ENCODE peak calls at places on chromosomes 2 and 18, in ten cellular contexts. S is cardiac muscle cell, U is uterus, N is GM13976, C is HCT116, P is dorsolateral prefrontal cortex, X is mesothelial cell of epicardium, B is progenitor cell of endocrine pancreas, L is adrenal gland, D is astrocyte of the spinal cord. O is an unnamed sample.

GRCh38 chr2:95698166-95698565 is 106.4 kb downstream of the TRIM43 start:
- DNase-seq in B (no peak), S (no peak), L (no peak), X (no peak), D (peak), N (no peak), C (no peak), P (no peak), U (no peak), O (no peak)

GRCh38 chr2:140851258-140851657 is 1279.6 kb downstream of the LRP1B start:
- DNase-seq in D (no peak), P (no peak), N (no peak), S (no peak), L (no peak), X (no peak), U (no peak), B (no peak), C (no peak), O (no peak)

GRCh38 chr2:105256431-105257047 is 15.0 kb downstream of the GPR45 start:
- DNase-seq in L (peak), D (no peak), P (no peak), U (no peak), B (no peak), X (no peak), S (no peak), C (no peak), N (no peak), O (no peak)

GRCh38 chr2:114442545-114442944 is at the start of gene DPP10:
- DNase-seq in P (no peak), X (peak), C (no peak), D (peak), L (peak), S (peak), N (no peak), U (no peak), B (peak), O (no peak)

GRCh38 chr18:362914-363295 is 95.1 kb upstream of the THOC1 start:
- DNase-seq in X (no peak), L (no peak), U (no peak), S (no peak), B (no peak), D (no peak), N (no peak), P (no peak), C (no peak), O (no peak)

GRCh38 chr2:174590346-174590745 is 7.3 kb downstream of the WIPF1 start:
- DNase-seq in B (no peak), D (no peak), S (no peak), X (no peak), C (no peak), P (no peak), L (no peak), N (no peak), U (no peak), O (no peak)

GRCh38 chr18:31738460-31739407 is 21.9 kb downstream of the SLC25A52 start:
- DNase-seq in B (no peak), C (peak), L (peak), U (no peak), D (no peak), S (no peak), X (no peak), P (no peak), N (no peak), O (no peak)

GRCh38 chr2:200625958-200626363 is 40.1 kb downstream of the AOX1 start:
- DNase-seq in D (no peak), P (no peak), X (no peak), U (no peak), C (no peak), B (no peak), S (no peak), N (no peak), L (no peak), O (no peak)

GRCh38 chr2:7027961-7028655 is 110.9 kb downstream of the RNF144A start:
- DNase-seq in S (no peak), U (no peak), B (no peak), C (no peak), D (no peak), P (no peak), L (no peak), X (no peak), N (no peak), O (no peak)

GRCh38 chr2:9473308-9473984 is 905 bp upstream of the IAH1 start:
- DNase-seq in X (no peak), S (peak), N (no peak), D (no peak), U (no peak), B (peak), C (no peak), L (no peak), P (no peak), O (no peak)

GRCh38 chr2:191247381-191248057 is 2.3 kb downstream of the MYO1B start:
- DNase-seq in P (no peak), C (peak), D (peak), S (no peak), X (no peak), N (no peak), L (no peak), U (peak), B (no peak), O (no peak)

GRCh38 chr18:78582131-78582789 is 397.4 kb upstream of the SALL3 start:
- DNase-seq in N (no peak), X (no peak), C (no peak), L (no peak), P (no peak), B (no peak), S (no peak), D (no peak), U (no peak), O (no peak)

GRCh38 chr2:61558160-61558559 is 20.0 kb upstream of the XPO1 start:
- DNase-seq in N (no peak), D (no peak), U (no peak), S (no peak), L (no peak), X (no peak), B (no peak), P (no peak), C (no peak), O (no peak)

GRCh38 chr2:98134601-98135000 is 47.6 kb downstream of the VWA3B start:
- DNase-seq in S (no peak), N (no peak), L (no peak), X (no peak), P (no peak), D (peak), U (no peak), B (no peak), C (no peak), O (no peak)

GRCh38 chr18:64103979-64104378 is 44.9 kb downstream of the LINC00305 start:
- DNase-seq in P (no peak), U (no peak), D (no peak), S (peak), B (no peak), X (no peak), N (no peak), L (no peak), C (no peak), O (no peak)

GRCh38 chr18:48796491-48797205 is 154.1 kb downstream of the SMAD7 start:
- DNase-seq in D (no peak), C (no peak), N (no peak), B (no peak), X (no peak), U (no peak), S (no peak), L (no peak), P (no peak), O (no peak)

GRCh38 chr2:119049968-119050657 is 108.1 kb downstream of the MARCO start:
- DNase-seq in P (no peak), B (no peak), D (no peak), S (peak), N (no peak), L (no peak), U (no peak), X (no peak), C (no peak), O (no peak)

GRCh38 chr2:17752892-17753802 is 463 bp downstream of the SMC6 start:
- DNase-seq in B (peak), P (no peak), X (peak), D (peak), S (peak), L (peak), N (peak), U (no peak), C (no peak), O (peak)

GRCh38 chr2:212646698-212647097 is 108.1 kb upstream of the ERBB4 start:
- DNase-seq in U (no peak), P (no peak), C (no peak), L (peak), N (no peak), D (peak), X (no peak), B (no peak), S (no peak), O (no peak)

GRCh38 chr18:58338141-58338540 is 290.8 kb downstream of the ALPK2 start:
- DNase-seq in B (no peak), X (no peak), D (no peak), S (no peak), U (no peak), N (no peak), L (no peak), P (peak), C (no peak), O (no peak)

GRCh38 chr18:77198663-77199062 is 51.0 kb upstream of the GALR1 start:
- DNase-seq in D (no peak), L (no peak), C (no peak), X (no peak), N (no peak), U (no peak), P (no peak), S (no peak), B (no peak), O (no peak)

GRCh38 chr2:241842067-241842415 is 16.7 kb downstream of the PDCD1 start:
- DNase-seq in B (no peak), S (no peak), N (no peak), P (no peak), D (no peak), X (no peak), C (no peak), U (no peak), L (no peak), O (no peak)

GRCh38 chr18:21105936-21106335 is 5.7 kb downstream of the ROCK1 start:
- DNase-seq in P (no peak), C (no peak), N (peak), X (no peak), D (no peak), L (no peak), U (no peak), S (no peak), B (no peak), O (peak)

GRCh38 chr2:56448403-56448998 is 264.7 kb downstream of the CCDC85A start:
- DNase-seq in D (no peak), U (no peak), N (no peak), C (no peak), B (no peak), X (no peak), L (no peak), S (no peak), P (no peak), O (no peak)

GRCh38 chr2:143717532-143718168 is 588.4 kb downstream of the ARHGAP15 start:
- DNase-seq in N (no peak), U (no peak), B (no peak), X (no peak), S (no peak), C (no peak), P (peak), L (no peak), D (peak), O (no peak)

GRCh38 chr2:145845207-145845894 is 1325.4 kb upstream of the ZEB2 start:
- DNase-seq in C (no peak), P (no peak), D (no peak), L (no peak), N (no peak), X (no peak), S (no peak), B (no peak), U (no peak), O (no peak)

GRCh38 chr2:45303417-45304202 is 294.4 kb upstream of the SIX2 start:
- DNase-seq in N (no peak), D (no peak), P (no peak), C (no peak), B (no peak), U (no peak), X (no peak), S (no peak), L (no peak), O (no peak)

GRCh38 chr2:84959494-84960156 is 11.3 kb upstream of the KCMF1 start:
- DNase-seq in X (no peak), N (no peak), L (no peak), D (no peak), U (no peak), P (no peak), S (no peak), C (no peak), B (no peak), O (no peak)

GRCh38 chr2:183000846-183001245 is 37.4 kb downstream of the NCKAP1 start:
- DNase-seq in S (no peak), D (no peak), U (no peak), L (no peak), N (no peak), P (no peak), X (no peak), B (no peak), C (no peak), O (no peak)

GRCh38 chr2:190446193-190446592 is 38.0 kb downstream of the MFSD6 start:
- DNase-seq in N (no peak), B (no peak), S (no peak), L (no peak), P (no peak), C (no peak), U (no peak), X (no peak), D (no peak), O (no peak)

GRCh38 chr2:178484245-178485041 is 4.2 kb downstream of the PLEKHA3 start:
- DNase-seq in S (no peak), B (no peak), L (peak), C (no peak), U (peak), N (no peak), X (no peak), D (peak), P (no peak), O (no peak)

GRCh38 chr2:239245872-239246701 is 154.7 kb downstream of the HDAC4 start:
- DNase-seq in U (no peak), N (no peak), P (no peak), X (no peak), D (no peak), L (peak), B (no peak), S (no peak), C (no peak), O (no peak)

GRCh38 chr18:50649821-50650220 is 89.9 kb downstream of the MAPK4 start:
- DNase-seq in P (peak), U (peak), S (peak), X (no peak), N (no peak), C (no peak), D (peak), B (no peak), L (peak), O (no peak)

GRCh38 chr2:48900321-48901014 is 144.9 kb upstream of the LHCGR start:
- DNase-seq in N (no peak), P (no peak), L (no peak), X (no peak), D (no peak), S (no peak), C (no peak), B (no peak), U (no peak), O (no peak)

GRCh38 chr18:45974088-45974536 is 7.0 kb upstream of the EPG5 start:
- DNase-seq in U (peak), P (no peak), L (peak), C (peak), N (peak), B (peak), D (peak), S (peak), X (no peak), O (peak)

GRCh38 chr2:102166189-102166845 is 20.5 kb upstream of the IL1RL2 start:
- DNase-seq in N (no peak), X (no peak), C (no peak), D (peak), U (peak), P (no peak), S (peak), L (peak), B (no peak), O (no peak)

GRCh38 chr2:198453866-198454265 is 649.5 kb downstream of the PLCL1 start:
- DNase-seq in C (no peak), U (no peak), X (no peak), D (no peak), N (no peak), B (no peak), L (no peak), S (no peak), P (no peak), O (no peak)
- TF ChIP-seq CTCF in C (no peak), U (no peak), X (no peak), D (no peak), N (no peak), B (no peak), L (no peak), S (no peak), P (no peak), O (no peak)

GRCh38 chr2:121382744-121383143 is 97.7 kb upstream of the TFCP2L1 start:
- DNase-seq in D (no peak), B (no peak), N (no peak), L (no peak), P (no peak), S (no peak), X (no peak), U (no peak), C (no peak), O (no peak)
- TF ChIP-seq CTCF in D (peak), B (no peak), N (no peak), L (no peak), P (peak), S (peak), X (no peak), U (no peak), C (no peak), O (no peak)

GRCh38 chr2:53535234-53535867 is 232.3 kb upstream of the CHAC2 start:
- DNase-seq in S (no peak), N (no peak), P (no peak), U (no peak), X (no peak), B (no peak), L (no peak), C (no peak), D (no peak), O (no peak)

GRCh38 chr2:53536583-53537361 is 230.8 kb upstream of the CHAC2 start:
- DNase-seq in P (no peak), B (no peak), X (no peak), C (no peak), D (no peak), S (no peak), L (no peak), U (no peak), N (no peak), O (no peak)
- TF ChIP-seq CTCF in P (no peak), B (no peak), X (no peak), C (no peak), D (no peak), S (no peak), L (no peak), U (no peak), N (no peak), O (no peak)

DNA sequence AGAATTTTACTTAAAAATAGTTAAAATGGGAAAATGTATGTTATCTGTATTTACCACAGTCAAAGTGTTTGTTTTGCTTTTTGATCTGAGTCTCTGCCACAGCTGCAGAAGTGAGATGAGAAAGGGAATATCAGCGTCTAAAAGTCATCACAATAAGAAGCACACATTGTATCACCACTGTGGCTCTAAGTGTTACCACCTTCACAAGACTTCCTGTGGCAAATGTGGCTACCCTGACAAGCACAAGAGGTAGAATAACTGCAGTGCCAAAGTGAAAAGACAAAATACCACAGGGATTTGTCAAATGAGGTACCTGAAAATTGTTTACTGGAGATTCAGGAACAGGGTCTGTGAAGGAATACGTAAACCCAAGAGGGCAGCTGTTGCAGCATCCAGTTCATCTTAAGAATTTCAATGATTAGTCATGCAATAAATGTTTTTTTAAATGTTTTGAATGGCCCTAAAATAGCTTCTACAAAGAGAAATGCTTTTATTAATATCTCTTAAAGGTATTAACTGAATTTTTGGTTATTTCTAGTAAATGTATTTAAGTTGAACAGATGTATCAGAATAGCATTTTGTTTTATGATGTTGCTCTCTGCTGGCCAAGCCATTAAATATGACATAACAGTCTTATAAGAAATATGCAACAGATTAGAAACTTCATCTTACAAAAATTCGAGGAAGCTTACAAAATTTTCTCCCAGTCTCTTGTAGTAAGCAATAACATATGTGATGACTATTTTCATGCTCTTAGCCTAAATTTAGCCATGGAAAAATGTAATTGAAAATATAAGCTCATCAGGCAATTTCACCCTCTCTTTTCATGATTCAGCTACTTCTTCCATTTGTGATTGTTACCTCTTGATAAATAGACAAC is 864.0 kb downstream of the SUCLG1 start:
- DNase-seq in C (no peak), B (no peak), L (no peak), S (no peak), U (no peak), P (no peak), X (no peak), D (no peak), N (no peak), O (no peak)
- TF ChIP-seq CTCF in C (no peak), B (no peak), L (no peak), S (no peak), U (no peak), P (no peak), X (no peak), D (no peak), N (no peak), O (no peak)

GRCh38 chr2:24456610-24457556 is 34.2 kb upstream of the NCOA1 start:
- DNase-seq in B (no peak), U (peak), S (no peak), N (no peak), X (no peak), D (peak), L (peak), C (peak), P (peak), O (no peak)
- TF ChIP-seq CTCF in B (no peak), U (no peak), S (no peak), N (no peak), X (no peak), D (no peak), L (peak), C (no peak), P (no peak), O (no peak)

GRCh38 chr18:61322265-61322873 is 10.9 kb upstream of the CDH20 start:
- DNase-seq in C (peak), N (peak), L (peak), X (peak), U (no peak), S (peak), B (peak), P (peak), D (peak), O (peak)
- TF ChIP-seq CTCF in C (peak), N (peak), L (peak), X (peak), U (peak), S (peak), B (peak), P (peak), D (peak), O (peak)

O was measured in GM10248.